ENCODE peak calls at places on chromosomes 4 and X, in eight cellular contexts. E is Peyer's patch, H is gastrocnemius medialis, Z is heart left ventricle, B is IMR-90, O is A549, K is uterus, D is right lobe of liver. P is an unnamed sample.
A peak's percentile ranks its signal among the peaks of the same experiment; 100 is the strongest.

GRCh38 chr4:122783301-122784215 is 43.1 kb upstream of the FGF2 start:
- DNase-seq in E (no peak), H (peak; percentile 23), Z (peak; percentile 70), B (peak; percentile 87), O (peak; percentile 70), K (peak; percentile 30), D (peak; percentile 58), P (no peak)

GRCh38 chr4:128387600-128388351 is 100.2 kb upstream of the PGRMC2 start:
- DNase-seq in E (no peak), H (no peak), Z (no peak), B (peak; percentile 43), O (no peak), K (no peak), D (no peak), P (no peak)

GRCh38 chr4:141759796-141760425 is 123.5 kb downstream of the IL15 start:
- DNase-seq in E (no peak), H (no peak), Z (no peak), B (peak; percentile 24), O (no peak), K (no peak), D (no peak), P (no peak)

GRCh38 chrX:68684291-68684918 is 36.9 kb downstream of the STARD8 start:
- DNase-seq in E (no peak), H (peak; percentile 32), Z (peak; percentile 83), B (no peak), O (no peak), K (peak; percentile 51), D (peak; percentile 77), P (peak; percentile 76)

GRCh38 chrX:40849906-40850672 is 114.7 kb upstream of the MED14 start:
- DNase-seq in E (no peak), H (no peak), Z (no peak), B (peak; percentile 40), O (no peak), K (no peak), D (no peak), P (no peak)

GRCh38 chrX:137891431-137891830 is 325.5 kb downstream of the ZIC3 start:
- DNase-seq in E (no peak), H (no peak), Z (no peak), B (no peak), O (no peak), K (no peak), D (no peak), P (no peak)

GRCh38 chr4:5152521-5152920 is 101.2 kb downstream of the STK32B start:
- DNase-seq in E (no peak), H (no peak), Z (no peak), B (no peak), O (no peak), K (no peak), D (no peak), P (no peak)

GRCh38 chrX:23803931-23804381 is 21.0 kb downstream of the SAT1 start:
- DNase-seq in E (no peak), H (no peak), Z (peak; percentile 53), B (peak; percentile 67), O (peak; percentile 96), K (no peak), D (no peak), P (peak; percentile 46)

GRCh38 chr4:93199492-93199891 is 629.1 kb upstream of the ATOH1 start:
- DNase-seq in E (no peak), H (no peak), Z (no peak), B (peak; percentile 29), O (peak; percentile 42), K (no peak), D (no peak), P (peak; percentile 13)

GRCh38 chr4:41990029-41990382 is 324 bp upstream of the SLC30A9 start:
- DNase-seq in E (no peak), H (no peak), Z (no peak), B (peak; percentile 1), O (no peak), K (no peak), D (no peak), P (no peak)

GRCh38 chrX:1468250-1468772 is 15.6 kb upstream of the ASMTL start:
- DNase-seq in E (peak; percentile 46), H (no peak), Z (peak; percentile 54), B (no peak), O (peak; percentile 52), K (no peak), D (no peak), P (peak; percentile 26)

GRCh38 chr4:72394264-72394663 is 174.8 kb downstream of the ADAMTS3 start:
- DNase-seq in E (no peak), H (no peak), Z (no peak), B (peak; percentile 19), O (peak; percentile 1), K (no peak), D (no peak), P (no peak)

GRCh38 chr4:41839945-41840854 is 91.7 kb upstream of the PHOX2B start:
- DNase-seq in E (no peak), H (no peak), Z (no peak), B (no peak), O (no peak), K (no peak), D (no peak), P (no peak)

GRCh38 chr4:37908488-37909343 is 17.8 kb downstream of the TBC1D1 start:
- DNase-seq in E (no peak), H (no peak), Z (no peak), B (peak; percentile 60), O (no peak), K (peak; percentile 46), D (no peak), P (no peak)

GRCh38 chr4:10160280-10160856 is 43.8 kb upstream of the WDR1 start:
- DNase-seq in E (no peak), H (no peak), Z (no peak), B (peak; percentile 24), O (peak; percentile 13), K (no peak), D (no peak), P (no peak)

GRCh38 chr4:8732681-8733243 is 138.9 kb downstream of the HMX1 start:
- DNase-seq in E (peak; percentile 30), H (no peak), Z (no peak), B (no peak), O (no peak), K (no peak), D (no peak), P (no peak)

GRCh38 chrX:68685722-68686683 is 38.5 kb downstream of the STARD8 start:
- DNase-seq in E (no peak), H (no peak), Z (peak; percentile 77), B (peak; percentile 76), O (peak; percentile 50), K (peak; percentile 63), D (no peak), P (no peak)

GRCh38 chrX:143206961-143207360 is 181.2 kb downstream of the SPANXN4 start:
- DNase-seq in E (no peak), H (no peak), Z (no peak), B (no peak), O (no peak), K (no peak), D (no peak), P (no peak)

DNA sequence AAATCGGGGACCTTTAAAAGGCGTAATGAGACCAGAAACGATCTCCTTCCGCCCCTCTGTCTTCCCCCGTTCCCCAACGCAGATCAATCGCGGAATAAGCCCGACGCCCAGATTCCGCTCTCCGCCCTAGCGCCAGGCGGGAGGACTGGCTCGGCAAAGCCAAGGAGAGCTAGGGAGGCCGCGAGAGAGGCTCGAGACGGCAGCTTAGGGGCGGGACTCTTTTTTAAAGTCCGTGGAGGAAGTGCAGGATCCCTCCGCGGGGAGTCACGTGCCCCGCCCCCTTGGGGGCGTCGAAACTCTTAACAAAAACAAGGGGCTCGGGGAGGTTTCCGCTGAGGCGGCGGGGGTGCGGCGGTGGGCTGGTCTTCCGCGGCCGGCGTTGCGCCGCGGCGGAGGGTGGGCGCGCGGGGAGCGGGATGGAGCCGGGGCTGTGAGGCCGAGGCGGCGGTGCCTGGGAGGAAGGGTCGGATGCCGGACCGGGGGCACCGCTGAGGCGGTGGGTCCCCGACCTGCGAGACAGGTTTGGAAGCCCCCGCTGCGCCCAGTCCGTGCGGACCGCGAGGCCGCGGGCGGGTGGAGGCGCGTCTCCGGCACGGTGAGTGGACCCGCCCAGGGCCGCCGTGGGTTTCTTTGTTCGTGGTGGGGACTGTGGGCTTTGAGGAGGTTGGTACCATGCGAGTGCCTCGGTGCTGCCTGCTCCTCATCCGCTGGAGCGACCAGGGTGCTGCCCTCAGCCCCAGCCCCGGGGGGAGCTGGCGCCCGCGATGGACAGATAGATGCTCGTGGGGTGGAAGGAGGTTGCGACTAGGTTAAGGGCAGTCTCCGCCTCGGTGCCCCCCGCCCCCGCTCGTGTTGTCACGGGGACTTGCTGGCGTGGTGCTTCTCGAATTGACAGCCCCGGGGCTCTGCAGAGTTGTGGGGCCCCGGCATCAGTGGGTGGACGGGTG is at the start of gene CCNG2:
- DNase-seq in E (peak; percentile 89), H (peak; percentile 76), Z (peak; percentile 90), B (peak; percentile 94), O (peak; percentile 26), K (peak; percentile 91), D (peak; percentile 85), P (peak; percentile 86)
- TF ChIP-seq POLR2A in E (peak; percentile 74), H (peak; percentile 70), Z (peak; percentile 43), B (peak; percentile 79), O (peak; percentile 23), K (peak; percentile 86), D (peak; percentile 61), P (peak; percentile 57)

DNA sequence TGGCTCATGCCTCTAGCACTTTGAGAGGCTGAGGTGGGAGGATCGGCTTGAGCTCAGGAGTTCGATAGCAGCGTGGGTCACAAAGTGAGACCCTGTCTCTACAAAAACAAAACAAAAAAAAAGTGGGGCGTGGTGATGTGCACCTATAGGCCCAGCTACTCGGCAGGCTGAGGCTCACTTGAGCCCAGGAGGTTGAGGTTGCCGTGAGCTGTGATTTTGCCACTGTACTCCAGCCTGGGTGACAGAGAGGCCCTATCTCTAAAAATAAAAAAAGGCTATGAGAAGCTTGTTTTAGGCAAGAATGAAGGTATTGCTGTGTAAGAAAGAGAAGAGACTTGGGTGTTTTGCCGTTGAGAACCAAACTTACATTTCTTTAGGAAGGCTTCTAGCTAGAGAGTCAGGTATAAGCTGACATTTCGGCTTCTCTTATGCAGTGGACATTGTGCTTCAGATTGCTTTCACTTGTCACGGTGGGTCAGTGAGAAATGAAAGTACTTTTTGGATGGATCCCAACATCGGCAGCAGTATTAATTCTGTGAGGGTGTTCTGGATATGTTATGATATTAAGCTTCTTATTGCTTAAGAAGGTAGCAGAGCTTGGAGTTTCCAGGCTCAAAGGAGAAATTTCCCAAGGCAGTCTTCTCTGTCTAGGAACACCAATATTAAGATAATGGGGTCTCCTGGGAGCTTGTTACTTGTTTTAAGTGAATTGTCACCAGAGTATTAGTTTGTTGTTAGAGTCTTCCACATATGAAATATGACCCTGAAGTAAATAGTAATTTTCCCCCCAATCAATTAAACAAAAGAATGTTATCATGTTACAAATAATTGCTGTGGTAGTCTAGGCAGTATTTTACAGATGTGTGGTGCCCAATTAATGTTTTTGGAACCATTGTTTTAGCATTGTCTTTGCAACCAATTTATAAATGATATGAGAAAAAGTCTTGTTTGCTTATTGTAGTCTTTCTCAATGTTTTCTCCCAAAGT is 17.6 kb downstream of the TMEM131L start:
- DNase-seq in E (no peak), H (no peak), Z (no peak), B (peak; percentile 47), O (no peak), K (no peak), D (no peak), P (no peak)
- H3K4me3 ChIP-seq in E (peak overlapping the region; percentile 2), H (peak overlapping the region; percentile 29), Z (peak overlapping the region; percentile 0), B (no peak overlapping the region), O (no peak overlapping the region), K (peak overlapping the region; percentile 11), D (no peak overlapping the region), P (no peak overlapping the region)

GRCh38 chr4:153528705-153529493 is 62.7 kb downstream of the TMEM131L start:
- DNase-seq in E (no peak), H (no peak), Z (no peak), B (no peak), O (no peak), K (no peak), D (no peak), P (no peak)
- H3K4me1 ChIP-seq in E (peaks cover 18% of the 10 kb centered on the region), H (peaks cover 78% of the 10 kb centered on the region), Z (peaks cover 63% of the 10 kb centered on the region), B (peaks cover 3% of the 10 kb centered on the region), O (no peaks in the 10 kb centered on the region), K (peaks cover 4% of the 10 kb centered on the region), D (peaks cover 3% of the 10 kb centered on the region), P (no peaks in the 10 kb centered on the region)

GRCh38 chrX:48937065-48937907 is 18.5 kb upstream of the PIM2 start:
- DNase-seq in E (peak; percentile 53), H (peak; percentile 25), Z (peak; percentile 77), B (no peak), O (no peak), K (no peak), D (peak; percentile 71), P (no peak)
- TF ChIP-seq POLR2A in E (no peak), H (no peak), Z (no peak), B (no peak), O (no peak), K (no peak), D (no peak), P (no peak)